ENCODE peak calls at places on chromosomes 3 and 15, in five cellular contexts. One of them, this sample, is unnamed.

GRCh38 chr3:30231277-30232141 is 374.9 kb upstream of the TGFBR2 start:
- DNase-seq in GM12878: no peak
- DNase-seq in HepG2: no peak
- DNase-seq in H1: no peak
- DNase-seq in K562: no peak
- DNase-seq in this sample: no peak

GRCh38 chr15:62726461-62726860 is 316.1 kb upstream of the TPM1 start:
- DNase-seq in H1: no peak
- DNase-seq in K562: no peak
- DNase-seq in HepG2: no peak
- DNase-seq in GM12878: no peak
- DNase-seq in this sample: no peak

GRCh38 chr3:127448161-127448561 is 142.4 kb downstream of the TPRA1 start:
- DNase-seq in K562: no peak
- DNase-seq in GM12878: no peak
- DNase-seq in HepG2: no peak
- DNase-seq in H1: no peak
- DNase-seq in this sample: no peak

GRCh38 chr3:184766555-184767261 is 45.3 kb upstream of the VPS8 start:
- DNase-seq in K562: peak
- DNase-seq in GM12878: no peak
- DNase-seq in HepG2: no peak
- DNase-seq in H1: no peak
- DNase-seq in this sample: no peak

GRCh38 chr3:25548836-25549235 is 115.9 kb downstream of the TOP2B start:
- DNase-seq in GM12878: no peak
- DNase-seq in HepG2: no peak
- DNase-seq in K562: no peak
- DNase-seq in H1: no peak
- DNase-seq in this sample: no peak

GRCh38 chr15:29942144-29942543 is 119.9 kb upstream of the TJP1 start:
- DNase-seq in HepG2: no peak
- DNase-seq in H1: no peak
- DNase-seq in K562: no peak
- DNase-seq in GM12878: no peak
- DNase-seq in this sample: no peak

GRCh38 chr15:56798639-56799038 is 65.3 kb upstream of the ZNF280D start:
- DNase-seq in GM12878: peak
- DNase-seq in H1: no peak
- DNase-seq in HepG2: no peak
- DNase-seq in K562: no peak
- DNase-seq in this sample: no peak

GRCh38 chr3:25897019-25897418 is 107.1 kb downstream of the OXSM start:
- DNase-seq in HepG2: peak
- DNase-seq in GM12878: no peak
- DNase-seq in K562: peak
- DNase-seq in H1: no peak
- DNase-seq in this sample: peak

GRCh38 chr3:157531301-157531660 is 28.1 kb upstream of the VEPH1 start:
- DNase-seq in K562: no peak
- DNase-seq in GM12878: no peak
- DNase-seq in H1: no peak
- DNase-seq in HepG2: no peak
- DNase-seq in this sample: no peak

DNA sequence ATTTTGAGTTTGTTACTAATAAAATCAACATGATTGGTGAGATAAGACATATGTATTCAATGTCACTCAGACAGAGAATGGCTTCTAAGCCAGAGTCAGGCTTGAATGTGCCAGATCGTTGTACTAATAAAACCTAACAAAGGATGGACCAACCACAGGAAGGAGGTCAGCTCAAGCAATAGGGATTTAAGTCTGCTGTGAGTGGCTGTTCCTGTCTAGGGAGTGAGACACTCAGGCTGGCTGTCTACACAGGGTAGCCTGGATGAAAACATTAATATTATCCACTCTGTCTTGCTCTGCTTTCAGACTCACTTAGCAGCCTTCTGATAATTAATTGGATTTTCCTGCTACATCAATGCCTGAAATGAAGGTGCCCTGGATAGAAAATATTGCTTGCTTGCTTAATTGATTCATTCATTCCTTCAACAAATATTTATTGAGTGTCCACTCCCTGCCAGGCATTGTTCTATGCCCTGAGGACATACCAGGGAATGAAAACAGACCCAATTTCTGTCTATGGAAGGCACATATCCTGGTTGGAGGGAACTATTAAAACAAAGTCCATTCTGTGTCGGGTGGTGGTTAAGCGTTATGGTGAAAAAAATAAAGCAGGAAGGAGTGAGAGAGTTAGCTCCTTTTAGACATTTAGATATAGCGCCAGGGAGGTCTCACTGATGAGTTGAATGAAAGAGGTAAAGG is 239.4 kb downstream of the CHST2 start:
- DNase-seq in K562: no peak
- DNase-seq in H1: no peak
- DNase-seq in HepG2: no peak
- DNase-seq in GM12878: no peak
- DNase-seq in this sample: no peak
- TF ChIP-seq SRF in K562: no peak
- TF ChIP-seq SRF in H1: no peak
- TF ChIP-seq SRF in HepG2: no peak
- TF ChIP-seq SRF in GM12878: no peak
- TF ChIP-seq SRF in this sample: no peak

GRCh38 chr15:99564221-99565030 is 1.4 kb upstream of the MEF2A start:
- DNase-seq in K562: peak
- DNase-seq in H1: no peak
- DNase-seq in GM12878: peak
- DNase-seq in HepG2: peak
- DNase-seq in this sample: no peak

GRCh38 chr15:99565031-99565280 is 828 bp upstream of the MEF2A start:
- DNase-seq in K562: no peak
- DNase-seq in H1: no peak
- DNase-seq in GM12878: no peak
- DNase-seq in HepG2: no peak
- DNase-seq in this sample: no peak

GRCh38 chr15:99566157-99566900 is 545 bp downstream of the MEF2A start:
- DNase-seq in GM12878: no peak
- DNase-seq in HepG2: no peak
- DNase-seq in H1: no peak
- DNase-seq in K562: peak
- DNase-seq in this sample: no peak

GRCh38 chr15:99568548-99569352 is 3.0 kb downstream of the MEF2A start:
- DNase-seq in H1: no peak
- DNase-seq in HepG2: no peak
- DNase-seq in GM12878: no peak
- DNase-seq in K562: peak
- DNase-seq in this sample: no peak

DNA sequence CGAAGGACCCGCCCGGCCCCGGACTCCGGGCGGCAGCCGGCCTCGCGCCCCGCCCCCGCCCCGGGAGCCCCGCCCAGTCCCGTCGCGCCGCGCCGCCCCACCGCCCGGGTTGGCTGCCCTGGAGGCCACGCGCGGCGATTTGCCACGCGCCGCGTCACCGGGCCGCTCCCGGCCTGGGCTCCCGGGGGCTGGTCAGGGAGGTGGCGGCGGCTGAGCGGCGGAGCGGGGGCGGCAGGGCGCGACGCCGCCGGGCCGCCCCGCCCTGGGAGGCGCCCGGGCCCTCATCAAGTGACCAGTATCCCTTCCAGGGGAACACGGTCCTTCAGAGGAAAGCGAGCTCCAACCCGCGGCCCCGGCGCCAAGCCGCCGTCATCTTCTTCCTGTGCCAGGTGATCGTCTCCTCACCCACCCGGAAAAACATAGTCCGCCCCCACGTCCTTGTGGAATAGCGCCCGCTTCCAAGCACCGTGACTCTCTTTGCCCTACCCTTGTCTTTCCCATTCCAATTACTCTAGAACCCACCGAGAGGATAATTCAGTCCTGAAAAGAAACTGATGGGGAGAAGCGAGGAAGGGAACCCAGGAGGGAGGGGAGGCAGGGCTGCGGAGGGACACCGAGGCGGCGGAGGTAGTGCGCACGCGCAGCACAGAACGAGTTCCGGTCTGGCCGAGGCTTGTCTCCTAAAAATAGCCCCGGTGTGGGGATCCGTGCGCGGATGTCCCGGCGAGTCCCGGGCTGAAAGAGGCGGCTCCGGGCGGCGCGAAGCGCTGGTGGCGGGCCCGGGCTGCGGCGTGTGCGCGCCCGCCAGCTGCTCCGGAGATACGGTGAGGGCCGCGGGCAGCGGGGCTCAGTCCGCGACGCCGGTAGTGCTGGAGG is at the start of gene MEF2A:
- DNase-seq in GM12878: peak
- DNase-seq in HepG2: peak
- DNase-seq in K562: peak
- DNase-seq in H1: peak
- DNase-seq in this sample: peak
- TF ChIP-seq SRF in GM12878: peak
- TF ChIP-seq SRF in HepG2: no peak
- TF ChIP-seq SRF in K562: no peak
- TF ChIP-seq SRF in H1: no peak
- TF ChIP-seq SRF in this sample: no peak

GRCh38 chr15:70114226-70114625 is 16.5 kb upstream of the TLE3 start:
- DNase-seq in K562: no peak
- DNase-seq in GM12878: no peak
- DNase-seq in HepG2: no peak
- DNase-seq in H1: no peak
- DNase-seq in this sample: no peak
- TF ChIP-seq SRF in K562: no peak
- TF ChIP-seq SRF in GM12878: no peak
- TF ChIP-seq SRF in HepG2: no peak
- TF ChIP-seq SRF in H1: no peak
- TF ChIP-seq SRF in this sample: no peak

GRCh38 chr15:31245756-31246155 is 80.9 kb upstream of the KLF13 start:
- DNase-seq in HepG2: no peak
- DNase-seq in GM12878: no peak
- DNase-seq in H1: no peak
- DNase-seq in K562: no peak
- DNase-seq in this sample: no peak
- TF ChIP-seq SRF in HepG2: no peak
- TF ChIP-seq SRF in GM12878: no peak
- TF ChIP-seq SRF in H1: no peak
- TF ChIP-seq SRF in K562: no peak
- TF ChIP-seq SRF in this sample: no peak

DNA sequence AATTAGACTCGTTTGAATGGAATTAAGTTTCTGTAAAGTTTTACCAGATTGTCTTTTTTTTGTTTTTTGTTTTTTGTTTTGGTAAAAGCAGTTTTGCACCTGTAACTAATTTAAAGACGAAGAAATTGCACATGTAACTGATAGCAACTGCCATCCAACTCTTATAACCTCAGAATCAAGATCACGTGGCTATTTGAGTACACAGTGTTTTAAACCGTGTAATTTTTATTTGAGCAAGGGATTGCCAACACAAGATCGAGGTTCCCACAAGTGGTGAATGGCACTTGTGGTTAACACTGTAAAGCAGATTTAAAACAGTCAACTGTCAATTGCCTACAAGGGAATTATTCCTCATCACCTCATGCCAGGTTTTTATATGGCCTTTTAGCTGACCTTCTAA is 67.3 kb downstream of the PPARG start:
- DNase-seq in HepG2: no peak
- DNase-seq in GM12878: no peak
- DNase-seq in K562: no peak
- DNase-seq in H1: no peak
- DNase-seq in this sample: no peak
- TF ChIP-seq SRF in HepG2: no peak
- TF ChIP-seq SRF in GM12878: no peak
- TF ChIP-seq SRF in K562: no peak
- TF ChIP-seq SRF in H1: no peak
- TF ChIP-seq SRF in this sample: no peak

GRCh38 chr15:41967506-41968206 is 4.7 kb downstream of the EHD4 start:
- DNase-seq in H1: no peak
- DNase-seq in HepG2: no peak
- DNase-seq in GM12878: peak
- DNase-seq in K562: peak
- DNase-seq in this sample: no peak
- TF ChIP-seq SRF in H1: no peak
- TF ChIP-seq SRF in HepG2: no peak
- TF ChIP-seq SRF in GM12878: peak
- TF ChIP-seq SRF in K562: peak
- TF ChIP-seq SRF in this sample: no peak

GRCh38 chr15:51714162-51714561 is 23.3 kb downstream of the LYSMD2 start:
- DNase-seq in K562: no peak
- DNase-seq in GM12878: no peak
- DNase-seq in H1: no peak
- DNase-seq in HepG2: no peak
- DNase-seq in this sample: no peak
- TF ChIP-seq SRF in K562: no peak
- TF ChIP-seq SRF in GM12878: no peak
- TF ChIP-seq SRF in H1: no peak
- TF ChIP-seq SRF in HepG2: no peak
- TF ChIP-seq SRF in this sample: no peak

DNA sequence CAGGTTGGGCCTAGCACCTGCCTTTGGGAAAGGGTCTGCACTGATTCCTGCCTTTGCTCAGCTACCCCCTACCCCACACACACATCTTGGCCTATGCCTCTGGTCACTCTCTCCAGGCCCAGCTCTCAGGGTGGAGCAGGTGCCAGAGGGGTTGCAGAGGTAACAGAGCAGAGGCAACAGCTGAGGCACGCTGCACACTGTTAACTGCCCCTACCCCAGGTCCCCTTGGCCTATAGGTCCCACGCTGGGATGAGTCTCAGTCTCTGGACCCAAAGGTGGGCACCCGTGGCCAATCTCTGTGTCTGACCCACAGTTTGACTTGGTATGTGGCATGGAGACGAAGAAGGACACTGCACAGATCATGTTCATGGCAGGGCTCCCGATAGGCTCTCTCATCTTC is 24.8 kb downstream of the SLC22A14 start:
- DNase-seq in GM12878: no peak
- DNase-seq in K562: no peak
- DNase-seq in HepG2: no peak
- DNase-seq in H1: no peak
- DNase-seq in this sample: no peak
- TF ChIP-seq SRF in GM12878: no peak
- TF ChIP-seq SRF in K562: no peak
- TF ChIP-seq SRF in HepG2: no peak
- TF ChIP-seq SRF in H1: no peak
- TF ChIP-seq SRF in this sample: no peak

GRCh38 chr15:38252481-38253311 is at the start of gene SPRED1:
- DNase-seq in H1: no peak
- DNase-seq in HepG2: peak
- DNase-seq in GM12878: no peak
- DNase-seq in K562: peak
- DNase-seq in this sample: no peak
- TF ChIP-seq SRF in H1: no peak
- TF ChIP-seq SRF in HepG2: no peak
- TF ChIP-seq SRF in GM12878: no peak
- TF ChIP-seq SRF in K562: no peak
- TF ChIP-seq SRF in this sample: no peak

This sample was measured in HCT116.